ENCODE peak calls at places on chromosomes 1 and 21, in four cellular contexts. E is cardiac muscle cell, C is ovary, T is adipocyte. Q is an unnamed sample.

GRCh38 chr21:20720623-20721022 is 277.6 kb upstream of the NCAM2 start:
- DNase-seq in T (no peak), C (no peak), E (no peak), Q (no peak)

GRCh38 chr1:36408479-36408878 is 10.8 kb upstream of the LSM10 start:
- DNase-seq in C (no peak), T (peak; percentile 71), E (no peak), Q (no peak)

GRCh38 chr1:116556289-116557006 is 14.4 kb downstream of the CD58 start:
- DNase-seq in T (no peak), C (no peak), E (no peak), Q (no peak)

GRCh38 chr21:32212116-32212515 is 66.7 kb downstream of the MIS18A start:
- DNase-seq in T (no peak), C (no peak), E (no peak), Q (no peak)

GRCh38 chr1:204976666-204977065 is 66.3 kb upstream of the CNTN2 start:
- DNase-seq in E (no peak), C (no peak), T (no peak), Q (no peak)

GRCh38 chr21:27806261-27806660 is 839.4 kb upstream of the ADAMTS5 start:
- DNase-seq in C (no peak), T (no peak), E (no peak), Q (no peak)

GRCh38 chr1:57578099-57578498 is 154.2 kb upstream of the DAB1 start:
- DNase-seq in T (no peak), E (no peak), C (no peak), Q (no peak)

GRCh38 chr1:228059536-228060457 is 22.7 kb upstream of the ARF1 start:
- DNase-seq in T (peak; percentile 26), E (peak; percentile 46), C (peak; percentile 47), Q (peak; percentile 81)

GRCh38 chr1:174991473-174991872 is 8.3 kb upstream of the CACYBP start:
- DNase-seq in E (no peak), T (no peak), C (no peak), Q (no peak)

GRCh38 chr1:8496473-8496872 is 178.6 kb downstream of the SLC45A1 start:
- DNase-seq in T (no peak), C (no peak), E (no peak), Q (no peak)

GRCh38 chr1:33342041-33342723 is 21.3 kb upstream of the A3GALT2 start:
- DNase-seq in C (peak; percentile 64), T (peak; percentile 95), E (no peak), Q (peak; percentile 43)

GRCh38 chr1:168771104-168771630 is 42.2 kb upstream of the DPT start:
- DNase-seq in T (no peak), C (no peak), E (no peak), Q (no peak)

GRCh38 chr1:198656500-198656932 is 17.7 kb downstream of the PTPRC start:
- DNase-seq in C (no peak), T (no peak), E (no peak), Q (peak; percentile 27)

DNA sequence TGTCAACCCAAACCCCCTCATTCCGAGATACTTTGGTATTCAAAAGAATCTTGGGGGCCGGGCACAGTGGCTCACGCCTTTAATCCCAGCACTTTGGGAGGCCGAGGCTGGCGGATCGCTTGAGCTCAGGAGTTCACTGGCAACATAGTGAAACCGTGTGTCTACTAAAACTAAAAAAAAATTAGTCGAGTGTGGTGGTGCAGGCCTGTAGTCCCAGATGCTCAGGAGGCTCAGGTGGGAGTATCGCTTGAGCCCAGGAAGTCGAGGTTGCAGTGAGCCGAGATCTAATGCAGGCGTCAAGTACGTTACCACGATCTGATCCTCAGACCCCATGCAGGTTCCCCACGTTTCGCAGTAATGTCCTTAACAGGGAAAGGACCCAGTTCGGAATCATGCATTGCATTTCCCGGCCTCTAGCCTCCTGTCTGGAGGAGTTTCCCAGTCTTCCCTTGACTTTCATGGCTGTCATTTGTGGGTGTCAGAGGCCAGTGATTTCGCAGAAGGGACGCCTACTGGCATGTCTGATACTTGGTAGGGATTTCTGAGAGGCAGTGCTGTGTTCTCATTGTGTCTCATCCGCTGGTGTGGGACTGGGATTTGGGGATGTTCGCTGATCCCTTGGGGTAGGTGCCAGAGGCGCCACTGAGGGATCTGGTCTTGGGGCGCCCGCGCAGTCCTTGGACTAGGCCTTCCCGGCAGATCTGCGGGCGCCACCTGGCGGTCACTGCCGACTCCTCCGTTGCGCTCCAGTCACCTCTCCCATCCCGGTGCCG is 39.3 kb upstream of the HMGN1 start:
- DNase-seq in E (peak; percentile 89), T (peak; percentile 97), C (peak; percentile 95), Q (peak; percentile 96)
- H3K4me3 ChIP-seq in E (peak overlapping the region; percentile 31), T (peak overlapping the region; percentile 88), C (peak overlapping the region; percentile 34), Q (peak overlapping the region; percentile 74)

DNA sequence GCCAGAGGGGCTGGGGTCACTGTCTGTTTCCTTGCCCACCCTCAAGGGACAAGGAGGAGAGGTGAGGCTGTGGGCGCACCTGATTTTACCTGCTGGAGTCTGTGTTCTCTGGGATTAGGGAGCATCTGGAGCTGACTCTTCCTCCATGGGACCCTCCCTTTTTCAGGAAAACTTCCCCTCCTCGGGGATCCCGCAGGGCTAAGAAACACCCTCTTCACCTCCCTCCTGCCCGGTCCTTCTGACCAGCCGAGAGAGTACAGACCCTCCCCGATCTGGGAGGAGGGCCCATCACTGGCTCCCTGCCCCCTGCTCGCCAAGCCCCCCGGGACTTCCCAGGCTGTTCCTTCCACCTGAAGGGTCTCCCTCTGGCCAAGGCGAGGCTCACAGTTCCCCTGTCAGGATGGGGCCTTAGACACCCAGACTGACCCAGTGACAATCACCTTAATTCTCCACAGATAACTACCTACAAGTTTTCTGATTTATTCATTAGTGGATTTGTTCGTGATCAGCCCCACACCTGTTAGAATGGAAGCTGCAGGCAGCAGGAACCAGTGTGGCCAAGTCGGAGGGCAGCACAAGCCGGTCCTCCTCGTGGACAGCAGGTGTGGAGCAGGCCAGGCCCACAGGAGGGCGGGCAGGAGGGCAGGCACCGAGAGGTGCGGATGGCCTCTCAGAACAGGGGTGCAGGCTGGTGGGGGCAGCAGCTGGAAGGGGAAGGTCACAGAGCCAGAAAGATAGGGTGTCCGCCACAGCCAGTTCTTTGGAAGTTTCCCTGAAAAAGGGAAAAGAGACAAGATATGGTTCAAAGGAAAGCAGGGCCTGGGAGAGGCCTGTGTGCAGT is 15.9 kb upstream of the SAMD11 start:
- DNase-seq in C (no peak), E (no peak), T (no peak), Q (no peak)
- H3K4me1 ChIP-seq in C (no peaks in the 10 kb centered on the region), E (peaks cover 12% of the 10 kb centered on the region), T (peaks cover 26% of the 10 kb centered on the region), Q (peaks cover 45% of the 10 kb centered on the region)

GRCh38 chr21:45436371-45437040 is 31.5 kb downstream of the COL18A1 start:
- DNase-seq in E (no peak), C (no peak), T (no peak), Q (no peak)

GRCh38 chr21:45439171-45439872 is 34.4 kb downstream of the COL18A1 start:
- DNase-seq in C (peak; percentile 94), T (peak; percentile 90), E (peak; percentile 82), Q (peak; percentile 85)

GRCh38 chr21:45439901-45440461 is 35.0 kb downstream of the COL18A1 start:
- DNase-seq in C (peak; percentile 59), T (no peak), E (no peak), Q (no peak)

GRCh38 chr21:45440736-45441350 is 35.9 kb downstream of the COL18A1 start:
- DNase-seq in E (no peak), T (no peak), C (peak; percentile 53), Q (no peak)

DNA sequence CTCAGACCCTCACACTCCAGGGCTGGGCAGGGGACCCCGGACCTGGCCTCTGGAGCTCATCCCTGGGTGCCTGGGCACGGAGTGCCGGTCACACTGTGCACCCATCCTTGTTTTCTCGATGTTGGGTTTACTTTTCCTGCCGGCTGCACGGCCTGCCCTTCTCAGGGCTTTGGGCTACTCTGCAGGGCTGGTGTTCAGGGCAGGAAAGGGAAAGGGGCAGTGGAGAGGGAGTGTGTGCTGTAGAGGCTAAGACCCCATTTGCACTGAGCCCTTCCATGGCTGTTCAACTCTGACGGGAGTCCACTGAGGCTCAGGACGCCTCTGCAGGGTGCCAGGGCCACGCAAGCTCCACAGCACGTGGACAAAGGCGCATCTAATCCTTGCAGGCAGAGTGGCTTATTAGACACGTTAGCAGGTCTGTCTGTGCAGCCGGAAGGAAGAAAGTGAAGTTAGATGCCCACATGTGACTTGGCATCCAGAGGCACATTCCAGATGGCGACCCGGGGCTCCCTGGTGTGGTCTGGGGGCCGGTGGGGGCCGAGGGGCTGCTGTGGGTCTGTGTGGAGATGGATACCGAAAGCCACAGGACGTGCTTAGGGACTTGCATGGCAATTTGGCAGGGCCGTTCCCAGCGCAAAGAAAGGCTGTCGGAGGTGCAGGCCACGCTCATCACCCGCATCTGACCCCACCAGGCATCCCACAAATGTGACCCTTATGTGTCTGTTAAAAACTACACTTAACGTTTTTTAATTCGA is 33.6 kb downstream of the COL18A1 start:
- DNase-seq in C (peak; percentile 68), E (no peak), T (no peak), Q (no peak)
- H3K4me3 ChIP-seq in C (no peak overlapping the region), E (no peak overlapping the region), T (peak overlapping the region; percentile 70), Q (peak overlapping the region; percentile 47)

DNA sequence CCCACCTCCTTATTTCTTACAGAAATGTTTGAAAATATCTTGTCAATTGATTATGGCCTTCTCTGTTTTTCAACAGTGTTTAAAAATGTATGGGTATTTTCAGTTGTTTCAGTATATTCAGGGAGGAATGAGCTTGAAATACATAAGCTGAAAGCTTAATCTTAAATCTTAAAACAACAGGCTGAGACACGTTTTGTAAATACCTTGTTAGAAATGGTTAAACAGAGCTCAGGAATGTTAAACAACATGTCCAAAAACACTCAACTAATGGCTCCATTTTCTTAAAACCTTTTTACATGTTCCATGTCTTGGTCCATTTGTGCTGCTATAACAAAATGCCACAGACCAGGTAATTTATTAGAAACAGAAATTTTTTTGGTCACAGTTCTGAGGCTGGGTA is 953.8 kb upstream of the ADGRL2 start:
- DNase-seq in C (no peak), E (no peak), T (peak; percentile 11), Q (no peak)
- H3K4me1 ChIP-seq in C (no peaks in the 10 kb centered on the region), E (no peaks in the 10 kb centered on the region), T (no peaks in the 10 kb centered on the region), Q (no peaks in the 10 kb centered on the region)

Q was measured in BE2C.